ENCODE peak calls at places on chromosomes 3 and 15, in five cellular contexts. B is activated CD4-positive, alpha-beta T cell treated with anti-CD3 and anti-CD28 coated beads, Interleukin-2, amount 10 ng/mL, durations not matched to agents 7 days and 5 days; K is nucleus accumbens; C is D341Med; N is SJSA1. U is an unnamed sample.

GRCh38 chr15:25052191-25052999 is 97.6 kb downstream of the SNRPN start:
- DNase-seq in K (no peak), B (no peak), N (no peak), C (no peak), U (no peak)

GRCh38 chr15:80645494-80646065 is 49.5 kb upstream of the ABHD17C start:
- DNase-seq in N (peak; percentile 48), C (no peak), B (no peak), K (no peak), U (no peak)

GRCh38 chr3:120652896-120653545 is 29.0 kb downstream of the HGD start:
- DNase-seq in N (no peak), C (peak; percentile 78), K (no peak), B (no peak), U (no peak)

GRCh38 chr3:132553811-132554210 is 43.3 kb upstream of the ACKR4 start:
- DNase-seq in K (no peak), C (no peak), B (no peak), N (no peak), U (no peak)

GRCh38 chr3:32175607-32176197 is 62.8 kb upstream of the CMTM8 start:
- DNase-seq in N (peak; percentile 14), K (no peak), B (peak; percentile 75), C (peak; percentile 62), U (peak; percentile 82)

GRCh38 chr15:67164401-67164791 is 90.1 kb downstream of the AAGAB start:
- DNase-seq in B (no peak), C (no peak), N (no peak), K (no peak), U (no peak)

GRCh38 chr3:103991461-103992115 is 1375.1 kb upstream of the ALCAM start:
- DNase-seq in C (peak; percentile 25), B (no peak), N (no peak), K (no peak), U (peak; percentile 77)

GRCh38 chr3:186790261-186790981 is 7.0 kb downstream of the EIF4A2 start:
- DNase-seq in K (no peak), N (peak; percentile 37), C (no peak), B (no peak), U (peak; percentile 71)

GRCh38 chr15:62453979-62454378 is 288.9 kb upstream of the C2CD4B start:
- DNase-seq in N (peak; percentile 73), K (no peak), C (no peak), B (no peak), U (no peak)

GRCh38 chr3:95154775-95155174 is 1091.9 kb downstream of the NSUN3 start:
- DNase-seq in C (no peak), B (no peak), K (no peak), N (peak; percentile 31), U (no peak)

GRCh38 chr15:74378853-74379252 is 11.4 kb upstream of the CYP11A1 start:
- DNase-seq in B (peak; percentile 31), K (no peak), N (no peak), C (no peak), U (no peak)

GRCh38 chr3:186923241-186923640 is 7.1 kb upstream of the ST6GAL1 start:
- DNase-seq in K (no peak), C (no peak), N (no peak), B (no peak), U (no peak)

GRCh38 chr3:24363242-24363641 is 131.4 kb downstream of the THRB start:
- DNase-seq in K (no peak), N (no peak), B (no peak), C (no peak), U (no peak)

GRCh38 chr3:15325228-15325627 is 7.2 kb downstream of the SH3BP5 start:
- DNase-seq in C (no peak), K (no peak), N (peak; percentile 73), B (no peak), U (peak; percentile 73)

GRCh38 chr15:90060797-90061196 is 41.5 kb downstream of the IDH2 start:
- DNase-seq in C (no peak), B (no peak), K (no peak), N (no peak), U (no peak)

GRCh38 chr15:47786371-47786770 is 69.1 kb downstream of the SEMA6D start:
- DNase-seq in B (no peak), K (no peak), N (peak; percentile 49), C (no peak), U (no peak)

GRCh38 chr3:119762876-119763275 is 19.0 kb upstream of the NR1I2 start:
- DNase-seq in N (peak; percentile 60), K (no peak), B (no peak), C (no peak), U (no peak)

GRCh38 chr3:7875858-7876442 is 625.7 kb upstream of the LMCD1 start:
- DNase-seq in B (no peak), K (no peak), N (no peak), C (no peak), U (no peak)

GRCh38 chr3:196177567-196177966 is 33.6 kb downstream of the ZDHHC19 start:
- DNase-seq in N (no peak), K (no peak), B (no peak), C (no peak), U (no peak)

GRCh38 chr3:16048435-16049318 is 125.8 kb upstream of the GALNT15 start:
- DNase-seq in K (no peak), B (peak; percentile 62), C (peak; percentile 82), N (peak; percentile 70), U (peak; percentile 62)

GRCh38 chr3:188583476-188584161 is 429.7 kb downstream of the LPP start:
- DNase-seq in K (no peak), B (no peak), C (no peak), N (peak; percentile 20), U (no peak)

GRCh38 chr3:96083610-96084009 is 730.8 kb upstream of the EPHA6 start:
- DNase-seq in B (no peak), N (no peak), K (no peak), C (no peak), U (no peak)

GRCh38 chr15:72057548-72058091 is 60.3 kb downstream of the MYO9A start:
- DNase-seq in K (no peak), C (no peak), B (no peak), N (peak; percentile 20), U (no peak)

GRCh38 chr3:154062513-154062912 is 58.7 kb upstream of the ARHGEF26 start:
- DNase-seq in N (no peak), B (no peak), C (no peak), K (no peak), U (peak; percentile 65)

GRCh38 chr3:129756871-129757270 is 136.6 kb downstream of the TMCC1 start:
- DNase-seq in C (no peak), B (no peak), K (no peak), N (no peak), U (no peak)

GRCh38 chr3:76487446-76487845 is 552.5 kb upstream of the ROBO2 start:
- DNase-seq in C (no peak), K (no peak), B (no peak), N (no peak), U (no peak)